ENCODE peak calls at places on chromosomes 2 and 18, in five cellular contexts. Z is IMR-90, H is Peyer's patch, L is breast epithelium, A is spleen. U is an unnamed sample.

GRCh38 chr2:8549273-8549922 is 132.5 kb upstream of the ID2 start:
- DNase-seq in Z (no peak), H (no peak), L (no peak), A (no peak), U (no peak)

GRCh38 chr2:65320042-65320711 is 92.5 kb downstream of the ACTR2 start:
- DNase-seq in Z (peak; percentile 98), H (no peak), L (no peak), A (no peak), U (no peak)

GRCh38 chr18:39835303-39836030 is 2119.6 kb upstream of the PIK3C3 start:
- DNase-seq in Z (peak; percentile 2), H (no peak), L (no peak), A (no peak), U (no peak)

GRCh38 chr2:129827251-129827894 is 152.1 kb upstream of the RAB6C start:
- DNase-seq in Z (no peak), H (no peak), L (no peak), A (no peak), U (no peak)

GRCh38 chr2:134413430-134413829 is 159.6 kb downstream of the MGAT5 start:
- DNase-seq in Z (peak; percentile 78), H (no peak), L (no peak), A (no peak), U (no peak)

GRCh38 chr2:149080104-149080503 is 41.6 kb downstream of the LYPD6B start:
- DNase-seq in Z (no peak), H (no peak), L (no peak), A (no peak), U (no peak)

GRCh38 chr2:17300141-17300540 is 218.1 kb downstream of the RAD51AP2 start:
- DNase-seq in Z (peak; percentile 80), H (no peak), L (no peak), A (no peak), U (no peak)

GRCh38 chr2:176653856-176654443 is 384.7 kb downstream of the MTX2 start:
- DNase-seq in Z (peak; percentile 55), H (peak; percentile 49), L (no peak), A (peak; percentile 78), U (peak; percentile 89)

GRCh38 chr2:212228651-212229253 is 309.9 kb downstream of the ERBB4 start:
- DNase-seq in Z (peak; percentile 0), H (no peak), L (no peak), A (no peak), U (no peak)

GRCh38 chr2:64371727-64372126 is 82.2 kb upstream of the LGALSL start:
- DNase-seq in Z (no peak), H (no peak), L (no peak), A (no peak), U (no peak)

GRCh38 chr2:30225131-30225762 is 6.1 kb upstream of the LBH start:
- DNase-seq in Z (peak; percentile 87), H (no peak), L (no peak), A (peak; percentile 84), U (peak; percentile 82)
- TF ChIP-seq POLR2A in Z (peak; percentile 62), H (no peak), L (no peak), A (no peak), U (no peak)

DNA sequence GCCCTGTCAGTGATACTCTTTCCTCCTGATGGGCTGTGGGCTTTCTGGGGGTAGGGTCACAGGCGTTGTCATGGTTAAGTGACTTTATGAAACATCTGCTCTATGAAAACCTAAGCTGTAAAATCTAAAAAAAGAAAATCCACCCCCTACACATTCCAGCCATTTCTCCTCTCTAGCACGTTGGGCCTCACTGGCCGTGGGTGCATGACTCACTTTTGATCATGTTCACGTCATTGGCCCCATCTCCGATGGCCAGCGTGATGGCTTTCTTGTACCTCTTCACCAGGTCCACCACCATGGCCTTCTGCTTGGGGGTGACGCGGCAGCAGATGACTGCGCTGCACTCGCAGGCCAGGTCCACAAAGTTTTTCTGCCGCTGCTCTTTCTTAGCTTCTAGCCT is 39.3 kb upstream of the NARS1 start:
- DNase-seq in Z (peak; percentile 91), H (no peak), L (no peak), A (no peak), U (no peak)
- TF ChIP-seq POLR2A in Z (no peak), H (no peak), L (no peak), A (no peak), U (no peak)

GRCh38 chr2:1366546-1367134 is 46.6 kb upstream of the TPO start:
- DNase-seq in Z (no peak), H (no peak), L (no peak), A (peak; percentile 84), U (no peak)
- TF ChIP-seq POLR2A in Z (no peak), H (no peak), L (no peak), A (no peak), U (no peak)

DNA sequence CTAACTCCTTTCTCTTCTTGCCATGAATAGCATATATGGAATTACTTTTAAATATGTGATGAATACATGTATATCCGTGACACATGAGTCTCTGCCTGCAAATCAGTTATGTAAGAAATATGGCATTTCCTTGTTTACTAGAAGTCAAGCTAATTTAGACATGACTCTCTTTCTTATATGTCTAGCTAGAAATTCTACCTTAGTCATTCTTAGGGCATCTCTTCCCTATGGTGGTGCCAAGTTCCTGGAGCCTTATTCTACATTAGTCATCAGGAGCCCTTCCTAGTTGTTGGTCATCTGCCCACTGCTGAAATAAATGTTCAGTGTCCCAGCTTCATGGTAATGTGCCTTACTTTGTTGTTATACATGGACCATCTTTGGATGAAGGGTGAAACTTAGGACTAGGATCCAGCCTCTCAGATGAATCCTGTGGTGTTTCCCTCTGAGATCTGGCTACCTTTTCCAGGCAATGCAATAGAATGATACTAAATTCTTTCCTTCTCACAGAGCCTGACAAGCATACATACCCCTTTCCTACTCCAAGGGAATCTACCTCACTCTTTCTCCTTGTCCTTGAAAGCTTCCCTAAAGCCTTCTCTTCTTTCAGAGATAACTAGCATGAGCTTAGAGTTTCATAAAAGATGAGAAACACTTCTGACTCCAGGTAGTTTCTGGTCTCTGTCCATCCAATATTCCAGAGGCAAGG is 415.3 kb upstream of the VWC2L start:
- DNase-seq in Z (peak; percentile 94), H (no peak), L (no peak), A (no peak), U (no peak)
- TF ChIP-seq POLR2A in Z (no peak), H (no peak), L (no peak), A (no peak), U (no peak)

GRCh38 chr2:219509780-219510511 is 4.3 kb upstream of the ASIC4 start:
- DNase-seq in Z (peak; percentile 45), H (peak; percentile 67), L (no peak), A (no peak), U (no peak)
- TF ChIP-seq POLR2A in Z (no peak), H (no peak), L (no peak), A (no peak), U (no peak)

U was measured in lower leg skin.